ENCODE peak calls at places on chromosomes 13 and 19, in four cellular contexts. One of them, this sample, is unnamed.

GRCh38 chr19:14410054-14410774 is 8.9 kb downstream of the DDX39A start:
- DNase-seq in NCI-H2081: no peak
- DNase-seq in pancreas: no peak
- DNase-seq in uterus: no peak
- DNase-seq in this sample: no peak

GRCh38 chr13:109712187-109712601 is 74.2 kb downstream of the IRS2 start:
- DNase-seq in NCI-H2081: no peak
- DNase-seq in pancreas: no peak
- DNase-seq in uterus: no peak
- DNase-seq in this sample: no peak

GRCh38 chr19:40689339-40690049 is 957 bp downstream of the NUMBL start:
- DNase-seq in uterus: no peak
- DNase-seq in NCI-H2081: no peak
- DNase-seq in pancreas: peak
- DNase-seq in this sample: peak

GRCh38 chr19:10289836-10290438 is at the start of gene ICAM5:
- DNase-seq in pancreas: no peak
- DNase-seq in NCI-H2081: peak
- DNase-seq in uterus: no peak
- DNase-seq in this sample: no peak

GRCh38 chr19:4069331-4069959 is 2.7 kb upstream of the ZBTB7A start:
- DNase-seq in pancreas: no peak
- DNase-seq in NCI-H2081: no peak
- DNase-seq in uterus: peak
- DNase-seq in this sample: peak

GRCh38 chr19:58477871-58478270 is 1.7 kb downstream of the ZNF446 start:
- DNase-seq in NCI-H2081: no peak
- DNase-seq in uterus: no peak
- DNase-seq in pancreas: no peak
- DNase-seq in this sample: no peak

GRCh38 chr13:99605417-99606321 is 104.4 kb downstream of the TM9SF2 start:
- DNase-seq in pancreas: peak
- DNase-seq in NCI-H2081: peak
- DNase-seq in uterus: peak
- DNase-seq in this sample: peak

GRCh38 chr19:39479916-39480315 is 722 bp upstream of the TIMM50 start:
- DNase-seq in NCI-H2081: no peak
- DNase-seq in uterus: no peak
- DNase-seq in pancreas: no peak
- DNase-seq in this sample: no peak

GRCh38 chr19:45125975-45126493 is 33.1 kb downstream of the PPP1R37 start:
- DNase-seq in NCI-H2081: peak
- DNase-seq in pancreas: peak
- DNase-seq in uterus: peak
- DNase-seq in this sample: peak

GRCh38 chr19:50501186-50501567 is 9.8 kb downstream of the JOSD2 start:
- DNase-seq in NCI-H2081: no peak
- DNase-seq in pancreas: no peak
- DNase-seq in uterus: no peak
- DNase-seq in this sample: no peak

GRCh38 chr13:30968734-30969335 is 36.4 kb downstream of the TEX26 start:
- DNase-seq in uterus: no peak
- DNase-seq in pancreas: no peak
- DNase-seq in NCI-H2081: no peak
- DNase-seq in this sample: no peak

GRCh38 chr19:46866407-46867132 is 5.8 kb downstream of the ARHGAP35 start:
- DNase-seq in NCI-H2081: no peak
- DNase-seq in pancreas: no peak
- DNase-seq in uterus: no peak
- DNase-seq in this sample: no peak

GRCh38 chr13:102580552-102581169 is 16.1 kb upstream of the TPP2 start:
- DNase-seq in uterus: no peak
- DNase-seq in pancreas: no peak
- DNase-seq in NCI-H2081: peak
- DNase-seq in this sample: no peak

GRCh38 chr19:55384576-55385235 is 614 bp upstream of the TMEM238 start:
- DNase-seq in NCI-H2081: peak
- DNase-seq in pancreas: peak
- DNase-seq in uterus: peak
- DNase-seq in this sample: peak

GRCh38 chr13:102905905-102906304 is 60.1 kb downstream of the ERCC5 start:
- DNase-seq in uterus: no peak
- DNase-seq in NCI-H2081: no peak
- DNase-seq in pancreas: no peak
- DNase-seq in this sample: no peak

GRCh38 chr19:33879818-33880575 is 83.3 kb downstream of the KCTD15 start:
- DNase-seq in uterus: no peak
- DNase-seq in pancreas: peak
- DNase-seq in NCI-H2081: no peak
- DNase-seq in this sample: peak

GRCh38 chr13:47463002-47463401 is 538.1 kb downstream of the SUCLA2 start:
- DNase-seq in NCI-H2081: no peak
- DNase-seq in uterus: no peak
- DNase-seq in pancreas: no peak
- DNase-seq in this sample: no peak

GRCh38 chr13:114063545-114064515 is 68.6 kb downstream of the RASA3 start:
- DNase-seq in NCI-H2081: no peak
- DNase-seq in uterus: peak
- DNase-seq in pancreas: no peak
- DNase-seq in this sample: peak

GRCh38 chr19:13037718-13038117 is 42.4 kb downstream of the NFIX start:
- DNase-seq in uterus: no peak
- DNase-seq in pancreas: no peak
- DNase-seq in NCI-H2081: no peak
- DNase-seq in this sample: no peak

This sample was measured in ovary.